ENCODE peak calls at places on chromosomes 1 and 21, in four cellular contexts. Y, S, P and A are unnamed samples.

GRCh38 chr1:174158767-174159252 is 510 bp upstream of the RABGAP1L start:
- DNase-seq in P (no peak), Y (no peak), S (no peak), A (no peak)

GRCh38 chr1:18515120-18515667 is 34.5 kb downstream of the KLHDC7A start:
- DNase-seq in S (no peak), P (no peak), Y (no peak), A (no peak)

GRCh38 chr1:8439015-8439702 is 121.2 kb downstream of the SLC45A1 start:
- DNase-seq in Y (peak), S (peak), P (peak), A (peak)

GRCh38 chr21:27564684-27565280 is 597.9 kb upstream of the ADAMTS5 start:
- DNase-seq in S (peak), P (peak), Y (peak), A (peak)

GRCh38 chr1:150574260-150575071 is 4.9 kb downstream of the MCL1 start:
- DNase-seq in P (no peak), Y (no peak), S (no peak), A (no peak)

GRCh38 chr1:184036517-184036949 is 995 bp downstream of the COLGALT2 start:
- DNase-seq in P (peak), S (no peak), Y (no peak), A (peak)

GRCh38 chr1:160159846-160160245 is 8.4 kb downstream of the ATP1A4 start:
- DNase-seq in P (no peak), S (no peak), Y (peak), A (no peak)

GRCh38 chr1:25821112-25821476 is 1.3 kb downstream of the MTFR1L start:
- DNase-seq in P (no peak), S (no peak), Y (no peak), A (no peak)

GRCh38 chr1:22171951-22172715 is 29.2 kb upstream of the WNT4 start:
- DNase-seq in Y (no peak), P (no peak), S (no peak), A (peak)

GRCh38 chr1:103514920-103515503 is 10.5 kb upstream of the RNPC3 start:
- DNase-seq in Y (no peak), P (peak), S (peak), A (peak)

GRCh38 chr1:232844791-232845190 is 39.6 kb downstream of the MAP10 start:
- DNase-seq in S (peak), P (no peak), Y (no peak), A (no peak)

GRCh38 chr1:233586301-233586700 is 27.6 kb upstream of the KCNK1 start:
- DNase-seq in Y (no peak), S (no peak), P (no peak), A (no peak)

GRCh38 chr21:36347278-36347961 is 27.4 kb downstream of the MORC3 start:
- DNase-seq in P (no peak), S (no peak), Y (no peak), A (no peak)

GRCh38 chr21:8989883-8990325 is 1531.5 kb upstream of the TPTE start:
- DNase-seq in Y (no peak), P (no peak), S (no peak), A (no peak)

GRCh38 chr1:94925561-94926364 is 1.1 kb downstream of the CNN3 start:
- DNase-seq in P (peak), Y (peak), S (peak), A (peak)

GRCh38 chr1:11774753-11775152 is 12.8 kb downstream of the C1orf167 start:
- DNase-seq in Y (no peak), S (no peak), P (no peak), A (no peak)

GRCh38 chr1:170351368-170351946 is 180.5 kb upstream of the GORAB start:
- DNase-seq in P (no peak), Y (no peak), S (no peak), A (no peak)

GRCh38 chr1:17561252-17561558 is 21.7 kb downstream of the ARHGEF10L start:
- DNase-seq in P (no peak), S (no peak), Y (no peak), A (no peak)

GRCh38 chr21:42151148-42152074 is 67.5 kb upstream of the ABCG1 start:
- DNase-seq in P (no peak), S (no peak), Y (no peak), A (no peak)

GRCh38 chr1:184889902-184890301 is 84.4 kb downstream of the NIBAN1 start:
- DNase-seq in S (no peak), P (peak), Y (no peak), A (no peak)

GRCh38 chr1:201790261-201790660 is 38.7 kb upstream of the IPO9 start:
- DNase-seq in S (peak), Y (no peak), P (no peak), A (no peak)

GRCh38 chr1:24724345-24725208 is 20.7 kb upstream of the CLIC4 start:
- DNase-seq in P (peak), S (no peak), Y (no peak), A (peak)

GRCh38 chr21:35335951-35336446 is 286.9 kb upstream of the RUNX1 start:
- DNase-seq in S (no peak), P (no peak), Y (no peak), A (no peak)

GRCh38 chr1:184518958-184519357 is 132.1 kb downstream of the C1orf21 start:
- DNase-seq in S (no peak), Y (no peak), P (no peak), A (no peak)

GRCh38 chr1:63592536-63593302 is 492 bp upstream of the PGM1 start:
- DNase-seq in Y (no peak), P (no peak), S (peak), A (peak)

GRCh38 chr1:55970711-55971110 is 608.7 kb downstream of the PLPP3 start:
- DNase-seq in P (no peak), Y (no peak), S (no peak), A (no peak)

GRCh38 chr1:185157599-185158469 is 867 bp downstream of the SWT1 start:
- DNase-seq in S (peak), Y (peak), P (peak), A (peak)

GRCh38 chr1:1756661-1757421 is 21.4 kb downstream of the NADK start:
- DNase-seq in Y (no peak), S (no peak), P (no peak), A (no peak)
- H3K4me3 ChIP-seq in Y (no peak), S (no peak), P (no peak), A (no peak)

GRCh38 chr21:29196021-29196663 is 65.7 kb downstream of the MAP3K7CL start:
- DNase-seq in P (no peak), S (peak), Y (no peak), A (peak)

GRCh38 chr21:29194342-29194741 is 63.9 kb downstream of the MAP3K7CL start:
- DNase-seq in Y (no peak), S (no peak), P (no peak), A (no peak)

GRCh38 chr21:29193907-29194306 is 63.5 kb downstream of the MAP3K7CL start:
- DNase-seq in S (no peak), P (no peak), Y (no peak), A (no peak)

GRCh38 chr21:29194847-29195246 is 64.4 kb downstream of the MAP3K7CL start:
- DNase-seq in S (no peak), P (no peak), Y (no peak), A (no peak)

GRCh38 chr21:29196664-29197052 is 66.2 kb downstream of the MAP3K7CL start:
- DNase-seq in P (no peak), S (no peak), Y (no peak), A (no peak)
- H3K4me3 ChIP-seq in P (no peak), S (no peak), Y (no peak), A (no peak)

GRCh38 chr21:46227811-46228344 is 696 bp downstream of the LSS start:
- DNase-seq in Y (no peak), P (peak), S (no peak), A (peak)

GRCh38 chr21:46228345-46229051 is at the start of gene LSS:
- DNase-seq in P (peak), S (peak), Y (peak), A (peak)

GRCh38 chr21:46229133-46229922 is 754 bp upstream of the LSS start:
- DNase-seq in S (no peak), Y (no peak), P (no peak), A (peak)

GRCh38 chr21:46226920-46227599 is 1.5 kb downstream of the LSS start:
- DNase-seq in P (no peak), S (peak), Y (peak), A (peak)

DNA sequence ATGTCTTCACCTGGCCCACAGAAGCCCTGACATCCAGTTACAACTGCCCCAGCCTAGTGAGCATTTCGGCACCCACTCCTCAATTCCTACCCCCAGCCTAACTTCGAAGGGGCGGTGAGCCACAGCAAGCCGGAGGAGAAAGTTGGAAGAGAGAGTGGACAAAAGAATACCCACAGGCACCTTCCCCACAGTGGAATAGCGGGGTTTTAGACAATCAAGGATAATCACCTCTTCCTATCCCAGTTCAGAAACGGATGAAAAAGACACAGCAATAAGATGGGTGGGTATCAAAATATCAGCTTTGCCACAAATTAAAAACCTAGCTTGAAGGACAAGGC is 1.3 kb upstream of the LSS start:
- DNase-seq in S (no peak), P (no peak), Y (no peak), A (no peak)
- H3K4me3 ChIP-seq in S (peak), P (peak), Y (peak), A (peak)

DNA sequence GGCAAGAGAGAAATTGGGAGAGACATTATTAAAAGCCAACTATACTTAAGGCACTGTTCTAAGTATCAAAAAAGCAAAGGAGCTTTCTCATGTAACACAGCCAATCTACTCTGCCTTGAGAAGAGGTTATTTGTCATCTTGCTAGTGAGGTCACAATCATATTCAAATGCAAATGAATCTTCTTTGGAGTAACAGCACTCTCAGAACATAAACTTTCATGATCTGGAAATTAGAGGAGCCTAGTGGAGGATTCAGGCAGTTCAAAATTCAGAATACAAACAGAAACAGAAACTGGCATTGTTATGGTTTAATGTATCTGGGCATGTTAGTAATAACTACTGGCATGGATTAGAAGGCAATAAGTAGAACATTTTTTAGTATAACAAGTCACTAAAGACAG is 57.4 kb downstream of the ARID4B start:
- DNase-seq in S (peak), Y (no peak), P (no peak), A (peak)
- H3K4me3 ChIP-seq in S (no peak), Y (no peak), P (no peak), A (no peak)

DNA sequence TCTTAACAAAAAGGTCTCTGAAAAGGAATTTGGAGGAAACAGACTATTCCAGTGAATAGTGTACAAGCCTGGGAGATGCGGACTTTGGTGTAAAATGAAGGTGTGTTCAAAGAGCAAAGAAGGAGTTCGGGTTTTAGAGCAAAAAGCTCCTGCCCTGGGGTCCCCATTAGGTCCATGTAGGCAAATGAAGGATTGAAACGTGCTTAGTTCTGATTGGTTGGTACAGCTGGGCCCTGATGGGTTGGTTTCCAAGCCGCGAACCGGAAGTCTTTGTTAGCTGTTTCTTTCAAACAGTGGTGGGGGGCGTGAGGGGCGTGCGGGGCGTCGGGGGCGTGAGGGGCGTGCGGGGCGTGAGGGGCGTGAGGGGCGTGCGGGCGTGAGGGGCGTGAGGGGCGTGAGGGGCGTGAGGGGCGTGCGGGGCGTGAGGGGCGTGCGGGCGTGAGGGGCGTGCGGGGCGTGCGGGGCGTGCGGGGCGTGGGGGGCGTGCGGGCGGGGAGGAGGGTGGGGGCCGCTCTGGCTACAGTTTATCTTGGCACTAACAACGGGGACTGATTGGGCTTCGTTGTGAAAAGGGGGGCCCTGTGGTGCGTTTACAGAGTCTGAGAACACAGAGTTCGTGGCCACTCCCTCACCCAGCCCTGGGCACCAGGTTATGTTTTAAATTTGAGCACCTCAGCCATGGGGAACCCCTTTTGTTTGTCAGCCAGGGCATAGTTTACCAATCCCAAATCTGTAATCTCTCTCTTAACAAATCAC is 29.4 kb downstream of the LRRC3 start:
- DNase-seq in S (no peak), P (no peak), Y (no peak), A (no peak)
- H3K4me3 ChIP-seq in S (no peak), P (no peak), Y (no peak), A (no peak)

GRCh38 chr1:148307583-148308185 is 155.6 kb upstream of the NBPF11 start:
- DNase-seq in S (no peak), P (no peak), Y (no peak), A (no peak)

GRCh38 chr1:148310807-148311206 is 158.7 kb upstream of the NBPF11 start:
- DNase-seq in P (no peak), Y (no peak), S (no peak), A (no peak)

GRCh38 chr1:148309940-148310500 is 157.9 kb upstream of the NBPF11 start:
- DNase-seq in Y (no peak), P (no peak), S (peak), A (peak)

DNA sequence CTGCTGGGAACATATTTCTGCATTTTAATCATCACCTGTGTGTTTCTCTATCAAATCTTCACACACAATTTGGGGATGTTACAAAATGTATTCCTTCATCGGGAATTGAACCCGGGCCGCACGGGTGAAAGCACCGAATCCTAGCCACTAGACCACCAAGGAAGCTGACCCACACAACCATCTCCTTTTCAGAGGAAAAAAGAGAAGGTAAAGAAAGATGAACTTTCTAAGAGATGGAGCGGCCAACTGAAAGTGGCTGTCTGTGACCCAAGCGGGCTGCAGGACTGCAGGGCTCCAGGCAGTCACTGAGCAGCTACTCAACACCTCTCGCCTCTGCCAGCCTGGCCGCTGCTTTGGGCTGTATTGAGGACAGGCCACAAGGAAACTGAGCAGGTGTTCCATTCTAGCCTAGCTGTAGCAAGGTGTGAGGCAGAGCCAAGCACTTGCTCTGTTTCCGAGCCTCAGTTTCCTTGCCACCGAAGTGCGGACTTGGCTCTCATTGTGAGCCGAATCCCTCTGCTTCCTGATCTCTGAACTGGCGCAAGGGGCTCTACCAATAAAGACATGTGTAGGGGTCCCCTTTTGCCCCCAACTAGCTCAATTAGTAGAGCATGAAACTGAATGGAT is 156.9 kb upstream of the NBPF11 start:
- DNase-seq in S (peak), Y (no peak), P (no peak), A (peak)
- H3K4me3 ChIP-seq in S (no peak), Y (no peak), P (no peak), A (no peak)